ENCODE peak calls at places on chromosomes 12 and 14, in eight cellular contexts. K, I, T, Q, A, Z, D and C are unnamed samples.

GRCh38 chr12:62530596-62530995 is 64.0 kb downstream of the MON2 start:
- DNase-seq in A (no peak), Z (no peak), D (no peak), I (no peak), K (no peak), T (peak; percentile 45), Q (no peak), C (no peak)

GRCh38 chr12:125341422-125341821 is 276.2 kb downstream of the AACS start:
- DNase-seq in A (no peak), K (no peak), D (no peak), T (no peak), Z (no peak), I (no peak), Q (no peak), C (no peak)

GRCh38 chr12:8780389-8780788 is 42.0 kb upstream of the A2ML1 start:
- DNase-seq in A (no peak), Q (no peak), D (no peak), I (peak; percentile 7), Z (no peak), K (no peak), T (peak; percentile 46), C (no peak)

GRCh38 chr14:99755068-99755405 is 38.2 kb upstream of the EML1 start:
- DNase-seq in D (no peak), I (no peak), Z (no peak), T (no peak), Q (no peak), K (no peak), A (no peak), C (no peak)

GRCh38 chr12:51687142-51687935 is 96.3 kb downstream of the SCN8A start:
- DNase-seq in A (no peak), Q (no peak), K (no peak), I (no peak), Z (no peak), T (no peak), D (no peak), C (no peak)

GRCh38 chr12:42660968-42661937 is 71.7 kb upstream of the PRICKLE1 start:
- DNase-seq in Z (no peak), D (no peak), Q (no peak), A (no peak), K (no peak), T (no peak), I (no peak), C (no peak)

GRCh38 chr14:45359766-45360165 is 106.8 kb upstream of the MIS18BP1 start:
- DNase-seq in D (no peak), Q (no peak), I (no peak), K (no peak), A (no peak), T (no peak), Z (no peak), C (no peak)

GRCh38 chr12:89245090-89245489 is 107.2 kb downstream of the DUSP6 start:
- DNase-seq in D (no peak), Q (no peak), Z (peak; percentile 90), K (no peak), A (peak; percentile 73), T (no peak), I (peak; percentile 89), C (no peak)

GRCh38 chr12:54958048-54958658 is 26.4 kb downstream of the TESPA1 start:
- DNase-seq in K (no peak), Q (no peak), A (peak; percentile 61), I (peak; percentile 53), D (no peak), Z (peak; percentile 54), T (peak; percentile 55), C (no peak)

GRCh38 chr14:53043107-53043704 is 92.4 kb upstream of the FERMT2 start:
- DNase-seq in K (no peak), A (no peak), T (no peak), Q (no peak), Z (no peak), I (no peak), D (peak; percentile 18), C (no peak)

GRCh38 chr14:51990488-51990887 is 1.1 kb downstream of the RTRAF start:
- DNase-seq in D (no peak), T (no peak), K (no peak), Q (no peak), Z (no peak), A (no peak), I (no peak), C (no peak)

GRCh38 chr12:65952737-65953209 is 128.5 kb downstream of the HMGA2 start:
- DNase-seq in T (peak; percentile 68), K (no peak), Q (no peak), D (no peak), I (no peak), Z (no peak), A (no peak), C (no peak)

GRCh38 chr14:50056457-50056856 is 59.9 kb downstream of the VCPKMT start:
- DNase-seq in T (no peak), D (no peak), I (no peak), Z (no peak), A (no peak), Q (no peak), K (no peak), C (no peak)

GRCh38 chr14:105286759-105287144 is 14.0 kb downstream of the BRF1 start:
- DNase-seq in Z (no peak), K (no peak), D (no peak), A (no peak), T (no peak), Q (no peak), I (no peak), C (no peak)

GRCh38 chr14:64656986-64657385 is 47.2 kb upstream of the PLEKHG3 start:
- DNase-seq in T (no peak), Z (no peak), Q (peak; percentile 38), D (no peak), I (no peak), K (no peak), A (no peak), C (no peak)

GRCh38 chr14:49586673-49587460 is 687 bp upstream of the RPS29 start:
- DNase-seq in D (peak; percentile 25), I (peak; percentile 54), T (peak; percentile 91), K (no peak), A (peak; percentile 82), Q (no peak), Z (peak; percentile 73), C (no peak)

GRCh38 chr12:6461401-6462233 is 8.9 kb downstream of the VAMP1 start:
- DNase-seq in D (no peak), T (peak; percentile 41), A (peak; percentile 82), Q (no peak), Z (peak; percentile 95), I (peak; percentile 99), K (no peak), C (peak; percentile 47)

GRCh38 chr12:7210642-7211151 is 21.2 kb downstream of the PEX5 start:
- DNase-seq in K (no peak), I (peak; percentile 36), A (no peak), Z (no peak), T (no peak), Q (no peak), D (no peak), C (no peak)

GRCh38 chr12:31728289-31728916 is 418 bp downstream of the AMN1 start:
- DNase-seq in Z (no peak), A (no peak), T (no peak), K (peak; percentile 73), D (no peak), I (peak; percentile 14), Q (no peak), C (peak; percentile 26)

GRCh38 chr12:69851976-69852375 is 26.9 kb downstream of the MYRFL start:
- DNase-seq in T (peak; percentile 62), Q (no peak), K (no peak), D (no peak), Z (no peak), I (no peak), A (no peak), C (no peak)

GRCh38 chr14:86799244-86799647 is 1193.7 kb downstream of the GALC start:
- DNase-seq in Z (no peak), A (no peak), I (no peak), Q (no peak), D (no peak), T (peak; percentile 80), K (no peak), C (no peak)

GRCh38 chr12:79127268-79127895 is 262.8 kb downstream of the SYT1 start:
- DNase-seq in I (peak; percentile 17), D (no peak), Q (no peak), Z (no peak), T (peak; percentile 87), A (no peak), K (no peak), C (no peak)
- H3K27ac ChIP-seq in I (no peak overlapping the region), D (no peak overlapping the region), Q (no peak overlapping the region), Z (no peak overlapping the region), T (peak overlapping the region; percentile 54), A (no peak overlapping the region), K (no peak overlapping the region), C (no peak overlapping the region)

DNA sequence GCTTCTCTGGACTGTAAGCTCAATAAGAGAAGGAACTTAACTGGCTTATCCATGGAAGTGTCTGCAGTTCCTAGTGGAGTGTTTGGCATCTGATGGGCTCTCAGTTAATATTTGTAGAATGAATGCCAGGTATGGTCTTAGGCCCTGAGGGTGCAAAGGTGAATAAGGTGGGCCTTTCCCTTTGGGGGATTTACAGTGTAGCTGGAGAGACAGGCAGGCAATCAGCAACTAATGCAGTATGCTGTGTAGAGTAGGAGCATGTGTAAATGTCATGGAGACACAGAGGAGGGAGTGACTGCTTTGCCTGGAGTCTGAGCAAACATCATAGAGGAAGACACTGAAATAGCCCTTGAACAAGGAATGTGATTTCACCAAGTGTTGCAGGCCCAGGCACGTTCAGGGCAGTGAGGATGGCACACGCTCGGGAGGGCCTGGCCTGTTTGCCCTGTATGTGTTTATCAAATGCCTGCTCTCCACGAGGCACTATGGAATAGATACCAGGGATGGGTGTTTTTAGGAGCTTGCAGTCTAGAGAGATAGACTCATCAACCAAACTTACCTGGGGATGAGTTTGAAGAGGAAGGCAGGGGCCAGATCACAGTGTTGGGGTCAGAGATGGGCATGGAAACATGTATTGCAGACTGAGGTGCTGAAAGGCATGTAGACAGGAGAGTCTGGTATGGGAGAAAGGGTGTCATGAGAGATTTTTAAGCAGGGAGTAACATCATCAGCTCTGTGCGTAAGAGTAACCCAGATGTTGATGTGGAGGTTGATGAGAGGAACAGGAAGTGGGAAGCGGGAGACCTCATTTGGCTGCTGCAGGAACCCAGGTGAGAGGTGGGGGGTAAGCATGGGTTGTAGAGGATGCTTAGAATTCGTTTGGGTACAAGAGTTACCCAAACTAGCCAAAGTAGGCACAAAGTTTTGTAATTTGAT is 54.1 kb downstream of the PLXNC1 start:
- DNase-seq in K (no peak), A (no peak), I (no peak), D (no peak), Q (no peak), T (no peak), Z (peak; percentile 52), C (no peak)
- H3K27ac ChIP-seq in K (no peak overlapping the region), A (no peak overlapping the region), I (no peak overlapping the region), D (no peak overlapping the region), Q (no peak overlapping the region), T (no peak overlapping the region), Z (no peak overlapping the region), C (no peak overlapping the region)

GRCh38 chr14:24296341-24297157 is 3.0 kb downstream of the DHRS1 start:
- DNase-seq in I (peak; percentile 66), Q (no peak), T (peak; percentile 91), K (peak; percentile 77), D (peak; percentile 56), A (peak; percentile 72), Z (peak; percentile 71), C (no peak)
- H3K27ac ChIP-seq in I (no peak overlapping the region), Q (no peak overlapping the region), T (peak overlapping the region; percentile 29), K (peak overlapping the region; percentile 64), D (no peak overlapping the region), A (peak overlapping the region; percentile 68), Z (no peak overlapping the region), C (no peak overlapping the region)

GRCh38 chr12:123336530-123336929 is 28.1 kb downstream of the SBNO1 start:
- DNase-seq in A (no peak), T (no peak), Z (no peak), K (no peak), Q (no peak), I (no peak), D (no peak), C (no peak)
- H3K27ac ChIP-seq in A (no peak overlapping the region), T (no peak overlapping the region), Z (no peak overlapping the region), K (no peak overlapping the region), Q (no peak overlapping the region), I (no peak overlapping the region), D (no peak overlapping the region), C (no peak overlapping the region)